ENCODE peak calls at places on chromosome X, in seven cellular contexts. Y, I, X, M, H, Q and O are unnamed samples.

GRCh38 chrX:153635788-153636668 is 11.0 kb upstream of the DUSP9 start:
- ATAC-seq in Y (no peak), I (peak), X (peak), M (no peak), H (peak), Q (peak), O (peak)

GRCh38 chrX:24396930-24397277 is 36.5 kb downstream of the SUPT20HL1 start:
- ATAC-seq in Y (no peak), I (no peak), X (no peak), M (no peak), H (no peak), Q (no peak), O (no peak)

GRCh38 chrX:41705680-41706374 is 17.1 kb downstream of the GPR34 start:
- ATAC-seq in Y (no peak), I (peak), X (peak), M (no peak), H (peak), Q (peak), O (peak)

GRCh38 chrX:129876734-129877395 is 29.1 kb upstream of the UTP14A start:
- ATAC-seq in Y (no peak), I (no peak), X (no peak), M (no peak), H (peak), Q (no peak), O (no peak)

GRCh38 chrX:40047485-40047884 is 50.3 kb downstream of the BCOR start:
- ATAC-seq in Y (no peak), I (no peak), X (no peak), M (no peak), H (no peak), Q (no peak), O (no peak)

GRCh38 chrX:25083661-25084060 is 67.9 kb upstream of the ARX start:
- ATAC-seq in Y (no peak), I (no peak), X (no peak), M (no peak), H (no peak), Q (no peak), O (no peak)

GRCh38 chrX:120749141-120749846 is 119.4 kb upstream of the C1GALT1C1 start:
- ATAC-seq in Y (no peak), I (no peak), X (peak), M (no peak), H (no peak), Q (peak), O (peak)

GRCh38 chrX:65750674-65751469 is 83.4 kb downstream of the MSN start:
- ATAC-seq in Y (peak), I (peak), X (peak), M (no peak), H (no peak), Q (peak), O (peak)

GRCh38 chrX:1582686-1583437 is 8.5 kb upstream of the AKAP17A start:
- ATAC-seq in Y (peak), I (peak), X (peak), M (no peak), H (peak), Q (peak), O (peak)

GRCh38 chrX:133913009-133913408 is 72.4 kb downstream of the GPC3 start:
- ATAC-seq in Y (no peak), I (no peak), X (no peak), M (no peak), H (no peak), Q (no peak), O (no peak)

GRCh38 chrX:123217077-123217476 is 33.0 kb downstream of the GRIA3 start:
- ATAC-seq in Y (no peak), I (no peak), X (no peak), M (no peak), H (peak), Q (no peak), O (no peak)

GRCh38 chrX:109624022-109624421 is 950 bp downstream of the KCNE5 start:
- ATAC-seq in Y (no peak), I (no peak), X (no peak), M (no peak), H (no peak), Q (no peak), O (no peak)